ENCODE peak calls at places on chromosomes 2 and 18, in seven cellular contexts. H is fibroblast of lung, D is PC-3, A is OCI-LY7, P is A673, X is GM12878, Z is neural progenitor cell. Q is an unnamed sample. For H3K4me1, the result is how much of the 10 kb centered on the place peaks cover.

GRCh38 chr2:213238753-213239591 is 45.3 kb upstream of the SPAG16 start:
- DNase-seq in H (peak), D (peak), A (no peak), P (peak), X (no peak), Z (no peak), Q (peak)

GRCh38 chr2:146666336-146666735 is 1178.5 kb upstream of the ACVR2A start:
- DNase-seq in H (no peak), D (peak), A (no peak), P (no peak), X (no peak), Z (no peak), Q (no peak)

GRCh38 chr18:50816767-50817166 is 3.0 kb downstream of the MRO start:
- DNase-seq in H (no peak), D (no peak), A (peak), P (no peak), X (no peak), Z (peak), Q (no peak)

GRCh38 chr18:75070625-75071483 is 138.1 kb downstream of the PTGR3 start:
- DNase-seq in H (peak), D (peak), A (peak), P (peak), X (peak), Z (no peak), Q (no peak)

GRCh38 chr2:121334581-121335293 is 49.7 kb upstream of the TFCP2L1 start:
- DNase-seq in H (no peak), D (no peak), A (no peak), P (no peak), X (no peak), Z (peak), Q (no peak)

GRCh38 chr2:234679151-234679765 is 182.4 kb upstream of the ARL4C start:
- DNase-seq in H (peak), D (no peak), A (no peak), P (no peak), X (no peak), Z (no peak), Q (no peak)

GRCh38 chr18:10270160-10270571 is 184.3 kb upstream of the APCDD1 start:
- DNase-seq in H (peak), D (no peak), A (no peak), P (no peak), X (no peak), Z (no peak), Q (peak)

GRCh38 chr2:111135237-111135909 is 14.7 kb downstream of the BCL2L11 start:
- DNase-seq in H (no peak), D (no peak), A (no peak), P (no peak), X (no peak), Z (no peak), Q (no peak)

GRCh38 chr2:21118302-21118920 is 5.4 kb upstream of the TDRD15 start:
- DNase-seq in H (peak), D (peak), A (peak), P (peak), X (no peak), Z (peak), Q (peak)

GRCh38 chr2:43986600-43986999 is 9.2 kb downstream of the LRPPRC start:
- DNase-seq in H (no peak), D (no peak), A (no peak), P (no peak), X (no peak), Z (no peak), Q (no peak)

GRCh38 chr2:43407826-43408783 is 181.7 kb upstream of the ZFP36L2 start:
- DNase-seq in H (peak), D (no peak), A (peak), P (peak), X (peak), Z (no peak), Q (no peak)

GRCh38 chr2:231699006-231699405 is 9.3 kb upstream of the PTMA start:
- DNase-seq in H (peak), D (no peak), A (no peak), P (no peak), X (no peak), Z (no peak), Q (no peak)

GRCh38 chr2:183038341-183039300 is at the start of gene NCKAP1:
- DNase-seq in H (peak), D (peak), A (peak), P (peak), X (no peak), Z (peak), Q (peak)

GRCh38 chr2:118386636-118387302 is 298.5 kb downstream of the INSIG2 start:
- DNase-seq in H (peak), D (peak), A (no peak), P (no peak), X (no peak), Z (no peak), Q (no peak)

GRCh38 chr2:207143474-207144190 is 22.1 kb downstream of the KLF7 start:
- DNase-seq in H (peak), D (no peak), A (no peak), P (no peak), X (no peak), Z (peak), Q (peak)

GRCh38 chr18:10122116-10122515 is 208.3 kb downstream of the VAPA start:
- DNase-seq in H (peak), D (peak), A (no peak), P (peak), X (no peak), Z (no peak), Q (no peak)

GRCh38 chr2:143128681-143129580 is at the start of gene ARHGAP15:
- DNase-seq in H (no peak), D (no peak), A (peak), P (no peak), X (peak), Z (no peak), Q (no peak)

DNA sequence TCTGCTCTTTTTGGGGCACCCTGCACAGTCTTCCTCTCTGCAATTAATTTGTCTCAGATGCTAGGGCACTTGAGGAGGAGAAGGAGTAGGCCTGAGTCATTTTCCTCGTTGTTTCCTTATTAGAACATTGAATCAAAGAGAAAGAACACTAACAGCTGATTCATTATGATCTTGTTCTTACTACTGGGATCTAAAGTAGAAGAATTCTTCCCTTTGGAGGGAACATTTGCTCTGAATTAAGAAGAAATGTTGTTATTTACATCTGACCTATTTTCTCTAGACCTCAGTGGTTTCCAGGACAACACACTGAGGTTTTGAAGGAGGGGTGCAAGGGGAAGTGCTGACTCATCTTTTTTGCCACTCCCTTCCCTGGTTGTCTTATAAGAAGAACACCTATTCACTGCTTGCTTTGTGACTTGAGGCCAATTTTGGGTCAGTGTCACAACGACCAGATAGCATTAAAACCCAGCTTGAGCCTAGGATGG is 24.3 kb upstream of the STAT1 start:
- DNase-seq in H (peak), D (peak), A (no peak), P (no peak), X (no peak), Z (no peak), Q (no peak)
- H3K4me1 ChIP-seq in H (under half), D (under half), A (under half), P (under half), X (under half), Z (under half), Q (under half)

DNA sequence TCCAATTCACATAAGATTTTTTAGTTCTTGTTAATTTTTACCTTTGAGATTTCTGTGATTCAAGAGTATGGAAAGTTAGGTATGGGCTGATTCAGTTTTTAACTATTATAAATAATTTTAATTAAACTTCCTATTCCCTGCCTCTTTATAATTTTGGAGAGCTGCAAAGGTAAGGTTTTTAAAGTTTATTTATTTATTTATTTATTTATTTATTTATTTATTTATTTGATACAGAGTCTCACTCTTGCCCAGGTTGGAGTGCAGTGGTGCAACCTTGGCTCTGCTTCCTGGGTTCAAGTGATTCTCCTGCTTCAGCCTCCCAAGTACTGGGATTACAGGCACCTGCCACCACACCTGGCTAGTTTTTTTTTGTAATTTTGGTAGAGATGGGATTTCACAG is 215.5 kb upstream of the FIGN start:
- DNase-seq in H (no peak), D (no peak), A (no peak), P (no peak), X (no peak), Z (no peak), Q (no peak)
- TF ChIP-seq CTCF in H (no peak), D (no peak), A (no peak), P (no peak), X (no peak), Z (no peak), Q (no peak)

GRCh38 chr2:219987830-219988229 is 360.4 kb downstream of the SLC4A3 start:
- DNase-seq in H (peak), D (peak), A (no peak), P (no peak), X (no peak), Z (no peak), Q (no peak)
- H3K4me1 ChIP-seq in H (under half), D (under half), A (under half), P (under half), X (under half), Z (under half), Q (under half)

GRCh38 chr2:202488671-202489070 is 112.5 kb downstream of the BMPR2 start:
- DNase-seq in H (no peak), D (no peak), A (no peak), P (no peak), X (no peak), Z (no peak), Q (no peak)

GRCh38 chr2:202490479-202490878 is 114.4 kb downstream of the BMPR2 start:
- DNase-seq in H (no peak), D (no peak), A (no peak), P (no peak), X (no peak), Z (no peak), Q (no peak)

GRCh38 chr2:202494856-202495604 is 118.9 kb downstream of the BMPR2 start:
- DNase-seq in H (no peak), D (no peak), A (no peak), P (no peak), X (no peak), Z (peak), Q (no peak)

GRCh38 chr2:202494300-202494699 is 118.2 kb downstream of the BMPR2 start:
- DNase-seq in H (peak), D (peak), A (no peak), P (no peak), X (no peak), Z (peak), Q (no peak)

GRCh38 chr2:202491514-202491913 is 115.4 kb downstream of the BMPR2 start:
- DNase-seq in H (no peak), D (no peak), A (no peak), P (no peak), X (no peak), Z (no peak), Q (no peak)
- TF ChIP-seq CTCF in H (no peak), D (peak), A (peak), P (no peak), X (no peak), Z (peak), Q (no peak)

GRCh38 chr2:187542123-187542522 is 12.1 kb downstream of the TFPI start:
- DNase-seq in H (no peak), D (no peak), A (no peak), P (no peak), X (no peak), Z (no peak), Q (no peak)
- H3K4me1 ChIP-seq in H (under half), D (half or more), A (under half), P (half or more), X (under half), Z (under half), Q (under half)

GRCh38 chr2:125185691-125186270 is 1160.7 kb downstream of the CNTNAP5 start:
- DNase-seq in H (no peak), D (no peak), A (no peak), P (no peak), X (no peak), Z (no peak), Q (no peak)
- TF ChIP-seq CTCF in H (no peak), D (no peak), A (no peak), P (no peak), X (no peak), Z (no peak), Q (no peak)

GRCh38 chr2:108577099-108577498 is 42.8 kb downstream of the LIMS1 start:
- DNase-seq in H (no peak), D (no peak), A (no peak), P (no peak), X (no peak), Z (no peak), Q (no peak)
- H3K4me1 ChIP-seq in H (under half), D (under half), A (under half), P (under half), X (under half), Z (under half), Q (under half)

GRCh38 chr2:102251042-102251848 is 60.1 kb upstream of the IL1RL1 start:
- DNase-seq in H (peak), D (no peak), A (no peak), P (peak), X (no peak), Z (peak), Q (no peak)
- TF ChIP-seq CTCF in H (peak), D (no peak), A (no peak), P (peak), X (peak), Z (peak), Q (peak)

Q was measured in tibial nerve.